ENCODE peak calls at places on chromosomes 3 and 15, in four cellular contexts. One of them, this sample, is unnamed.

GRCh38 chr3:14491396-14492190 is 48.5 kb downstream of the GRIP2 start:
- DNase-seq in NCI-H2029 treated with DMSO at 0.1 percent for 48 hours: no peak
- DNase-seq in T-helper 1 cell: no peak
- DNase-seq in cardiac fibroblast: no peak
- DNase-seq in this sample: no peak

GRCh38 chr3:152328841-152329240 is 60.1 kb downstream of the MBNL1 start:
- DNase-seq in NCI-H2029 treated with DMSO at 0.1 percent for 48 hours: no peak
- DNase-seq in cardiac fibroblast: peak
- DNase-seq in T-helper 1 cell: no peak
- DNase-seq in this sample: no peak

GRCh38 chr3:156654834-156655233 is 19.6 kb upstream of the TIPARP start:
- DNase-seq in cardiac fibroblast: no peak
- DNase-seq in NCI-H2029 treated with DMSO at 0.1 percent for 48 hours: no peak
- DNase-seq in T-helper 1 cell: no peak
- DNase-seq in this sample: no peak

GRCh38 chr3:86547697-86548096 is 443.3 kb downstream of the VGLL3 start:
- DNase-seq in T-helper 1 cell: no peak
- DNase-seq in NCI-H2029 treated with DMSO at 0.1 percent for 48 hours: no peak
- DNase-seq in cardiac fibroblast: no peak
- DNase-seq in this sample: no peak

GRCh38 chr3:50737511-50738251 is 63.0 kb downstream of the DOCK3 start:
- DNase-seq in NCI-H2029 treated with DMSO at 0.1 percent for 48 hours: no peak
- DNase-seq in cardiac fibroblast: no peak
- DNase-seq in T-helper 1 cell: no peak
- DNase-seq in this sample: no peak

GRCh38 chr3:28651159-28651558 is 302.5 kb upstream of the AZI2 start:
- DNase-seq in cardiac fibroblast: peak
- DNase-seq in T-helper 1 cell: no peak
- DNase-seq in NCI-H2029 treated with DMSO at 0.1 percent for 48 hours: no peak
- DNase-seq in this sample: no peak

GRCh38 chr3:24372559-24373197 is 122.0 kb downstream of the THRB start:
- DNase-seq in NCI-H2029 treated with DMSO at 0.1 percent for 48 hours: no peak
- DNase-seq in T-helper 1 cell: no peak
- DNase-seq in cardiac fibroblast: no peak
- DNase-seq in this sample: no peak

GRCh38 chr3:56593455-56594158 is 36.6 kb downstream of the CCDC66 start:
- DNase-seq in T-helper 1 cell: peak
- DNase-seq in cardiac fibroblast: no peak
- DNase-seq in NCI-H2029 treated with DMSO at 0.1 percent for 48 hours: peak
- DNase-seq in this sample: no peak

GRCh38 chr15:89917442-89918085 is 4.8 kb upstream of the ARPIN start:
- DNase-seq in cardiac fibroblast: no peak
- DNase-seq in T-helper 1 cell: no peak
- DNase-seq in NCI-H2029 treated with DMSO at 0.1 percent for 48 hours: no peak
- DNase-seq in this sample: no peak

GRCh38 chr15:50355612-50355905 is 561 bp upstream of the GABPB1 start:
- DNase-seq in T-helper 1 cell: no peak
- DNase-seq in cardiac fibroblast: no peak
- DNase-seq in NCI-H2029 treated with DMSO at 0.1 percent for 48 hours: no peak
- DNase-seq in this sample: no peak

GRCh38 chr3:172101107-172101506 is 61.7 kb downstream of the FNDC3B start:
- DNase-seq in cardiac fibroblast: no peak
- DNase-seq in NCI-H2029 treated with DMSO at 0.1 percent for 48 hours: peak
- DNase-seq in T-helper 1 cell: no peak
- DNase-seq in this sample: no peak

GRCh38 chr15:98799991-98800390 is 151.7 kb downstream of the IGF1R start:
- DNase-seq in NCI-H2029 treated with DMSO at 0.1 percent for 48 hours: no peak
- DNase-seq in cardiac fibroblast: no peak
- DNase-seq in T-helper 1 cell: no peak
- DNase-seq in this sample: no peak

GRCh38 chr3:97815149-97815917 is 6.5 kb upstream of the CRYBG3 start:
- DNase-seq in T-helper 1 cell: no peak
- DNase-seq in cardiac fibroblast: peak
- DNase-seq in NCI-H2029 treated with DMSO at 0.1 percent for 48 hours: no peak
- DNase-seq in this sample: no peak

GRCh38 chr3:149145361-149145760 is 15.9 kb downstream of the HPS3 start:
- DNase-seq in cardiac fibroblast: no peak
- DNase-seq in NCI-H2029 treated with DMSO at 0.1 percent for 48 hours: no peak
- DNase-seq in T-helper 1 cell: no peak
- DNase-seq in this sample: no peak

GRCh38 chr3:160403796-160404510 is 4.5 kb downstream of the SMC4 start:
- DNase-seq in NCI-H2029 treated with DMSO at 0.1 percent for 48 hours: no peak
- DNase-seq in T-helper 1 cell: no peak
- DNase-seq in cardiac fibroblast: peak
- DNase-seq in this sample: no peak